ENCODE peak calls at places on chromosomes 1 and 21, in six cellular contexts. X is Panc1, P is pancreas, I is DND-41, B is upper lobe of right lung, L is A549. Y is an unnamed sample.

GRCh38 chr1:223235091-223235490 is 92.0 kb upstream of the TLR5 start:
- ATAC-seq in X (no peak), P (no peak), I (no peak), B (no peak), L (no peak), Y (no peak)

GRCh38 chr1:65948609-65949229 is 156.0 kb downstream of the PDE4B start:
- ATAC-seq in X (no peak), P (peak; percentile 45), I (no peak), B (peak; percentile 59), L (no peak), Y (peak; percentile 48)

GRCh38 chr1:152451254-152451653 is 37.2 kb upstream of the CRNN start:
- ATAC-seq in X (peak; percentile 72), P (no peak), I (no peak), B (no peak), L (peak; percentile 70), Y (peak; percentile 44)

GRCh38 chr1:36239941-36240637 is 15.8 kb downstream of the THRAP3 start:
- ATAC-seq in X (peak; percentile 31), P (peak; percentile 60), I (no peak), B (peak; percentile 95), L (no peak), Y (peak; percentile 26)

GRCh38 chr1:2274231-2274967 is 46.3 kb downstream of the SKI start:
- ATAC-seq in X (no peak), P (no peak), I (no peak), B (no peak), L (no peak), Y (no peak)

GRCh38 chr1:32580348-32581017 is 41.3 kb downstream of the ZBTB8A start:
- ATAC-seq in X (no peak), P (no peak), I (no peak), B (no peak), L (no peak), Y (no peak)

GRCh38 chr1:27935721-27936120 is 921 bp downstream of the SMPDL3B start:
- ATAC-seq in X (no peak), P (peak; percentile 26), I (no peak), B (no peak), L (no peak), Y (no peak)

GRCh38 chr1:39238476-39238875 is 34.0 kb downstream of the MACF1 start:
- ATAC-seq in X (no peak), P (no peak), I (no peak), B (no peak), L (no peak), Y (peak; percentile 85)

GRCh38 chr1:41538741-41539415 is 54.4 kb upstream of the EDN2 start:
- ATAC-seq in X (no peak), P (no peak), I (no peak), B (no peak), L (no peak), Y (peak; percentile 19)

GRCh38 chr1:151166506-151166956 is 587 bp downstream of the SCNM1 start:
- ATAC-seq in X (no peak), P (no peak), I (no peak), B (peak; percentile 1), L (peak; percentile 22), Y (peak; percentile 57)

GRCh38 chr1:53107570-53108322 is 34.7 kb downstream of the SLC1A7 start:
- ATAC-seq in X (peak; percentile 94), P (peak; percentile 41), I (peak; percentile 72), B (no peak), L (peak; percentile 87), Y (no peak)

GRCh38 chr1:244545511-244545910 is 84.4 kb downstream of the CATSPERE start:
- ATAC-seq in X (no peak), P (no peak), I (no peak), B (no peak), L (no peak), Y (no peak)

GRCh38 chr1:39927538-39927937 is 25.8 kb upstream of the MYCL start:
- ATAC-seq in X (no peak), P (peak; percentile 32), I (no peak), B (peak; percentile 71), L (no peak), Y (no peak)

GRCh38 chr1:11787251-11787803 is 18.4 kb downstream of the MTHFR start:
- ATAC-seq in X (peak; percentile 22), P (peak; percentile 42), I (no peak), B (peak; percentile 75), L (peak; percentile 14), Y (no peak)

GRCh38 chr1:206696812-206697585 is 12.3 kb downstream of the MAPKAPK2 start:
- ATAC-seq in X (no peak), P (no peak), I (no peak), B (no peak), L (no peak), Y (no peak)

GRCh38 chr1:6294868-6295556 is 34.1 kb upstream of the GPR153 start:
- ATAC-seq in X (no peak), P (no peak), I (no peak), B (no peak), L (no peak), Y (no peak)

GRCh38 chr21:36545776-36546511 is 66.0 kb upstream of the CLDN14 start:
- ATAC-seq in X (no peak), P (no peak), I (no peak), B (no peak), L (no peak), Y (no peak)

GRCh38 chr1:207298666-207299065 is 22.8 kb upstream of the CD55 start:
- ATAC-seq in X (peak; percentile 74), P (peak; percentile 69), I (no peak), B (peak; percentile 91), L (no peak), Y (no peak)

Y was measured in SK-N-SH treated with all-trans-retinoic acid at 6 μM for 48 hours.